ENCODE peak calls at places on chromosomes 12 and 14, in five cellular contexts. A is SK-N-SH, M is body of pancreas, X is cardiac muscle cell, F is IMR-90. P is an unnamed sample.

GRCh38 chr12:38053655-38054464 is 262.7 kb upstream of the ALG10B start:
- DNase-seq in F (no peak), X (no peak), M (peak), A (peak), P (peak)

GRCh38 chr14:104144911-104145825 is 6.8 kb downstream of the KIF26A start:
- DNase-seq in M (peak), A (peak), F (no peak), X (no peak), P (peak)

GRCh38 chr12:47824198-47824597 is 4.5 kb upstream of the HDAC7 start:
- DNase-seq in X (no peak), M (no peak), A (no peak), F (no peak), P (no peak)

GRCh38 chr14:49892301-49892635 is 614 bp upstream of the ARF6 start:
- DNase-seq in X (peak), F (peak), A (peak), M (peak), P (no peak)

GRCh38 chr12:2877959-2878732 is 1.1 kb downstream of the RHNO1 start:
- DNase-seq in A (no peak), M (no peak), F (peak), X (peak), P (peak)

GRCh38 chr14:74942164-74942563 is 13.2 kb downstream of the PGF start:
- DNase-seq in X (no peak), A (no peak), F (no peak), M (no peak), P (no peak)

GRCh38 chr14:46197856-46198255 is 453.7 kb downstream of the RPL10L start:
- DNase-seq in F (no peak), A (no peak), X (no peak), M (no peak), P (no peak)

GRCh38 chr12:56007148-56007891 is 10.2 kb downstream of the SUOX start:
- DNase-seq in X (peak), M (peak), F (peak), A (peak), P (peak)

GRCh38 chr14:69615471-69616407 is 4.3 kb downstream of the SUSD6 start:
- DNase-seq in M (peak), A (no peak), X (peak), F (peak), P (no peak)

GRCh38 chr12:59408431-59408830 is 187.4 kb upstream of the SLC16A7 start:
- DNase-seq in X (no peak), F (peak), M (no peak), A (no peak), P (no peak)

GRCh38 chr12:47602330-47602729 is 103.5 kb downstream of the RPAP3 start:
- DNase-seq in M (no peak), A (no peak), F (peak), X (peak), P (no peak)

GRCh38 chr12:45217846-45218245 is 2.0 kb downstream of the ANO6 start:
- DNase-seq in A (no peak), F (peak), X (no peak), M (no peak), P (no peak)

GRCh38 chr12:115468087-115468510 is 784.1 kb upstream of the TBX3 start:
- DNase-seq in X (peak), M (peak), A (no peak), F (peak), P (no peak)

GRCh38 chr12:132222096-132222807 is 78.0 kb downstream of the NOC4L start:
- DNase-seq in M (no peak), A (no peak), X (peak), F (peak), P (no peak)

GRCh38 chr12:119839201-119839600 is 37.9 kb downstream of the CIT start:
- DNase-seq in M (no peak), A (no peak), X (no peak), F (no peak), P (no peak)

GRCh38 chr14:96265387-96265786 is 9.4 kb downstream of the BDKRB1 start:
- DNase-seq in F (peak), X (no peak), A (no peak), M (no peak), P (no peak)

GRCh38 chr12:24562761-24563392 is 386.0 kb downstream of the BCAT1 start:
- DNase-seq in M (peak), F (peak), A (peak), X (peak), P (peak)

GRCh38 chr14:39548358-39548757 is 116.1 kb upstream of the FBXO33 start:
- DNase-seq in F (no peak), A (no peak), M (no peak), X (no peak), P (no peak)

GRCh38 chr14:71883094-71883493 is 49.1 kb upstream of the RGS6 start:
- DNase-seq in A (no peak), F (no peak), M (no peak), X (no peak), P (no peak)

GRCh38 chr14:57493467-57494181 is at the start of gene CCDC198:
- DNase-seq in F (no peak), M (peak), A (no peak), X (no peak), P (no peak)

GRCh38 chr12:59839514-59839913 is 243.7 kb downstream of the SLC16A7 start:
- DNase-seq in F (peak), A (no peak), M (no peak), X (peak), P (no peak)

GRCh38 chr14:49621114-49621881 is 699 bp downstream of the MGAT2 start:
- DNase-seq in M (peak), A (peak), X (peak), F (peak), P (peak)

GRCh38 chr12:15853877-15854276 is 28.3 kb upstream of the STRAP start:
- DNase-seq in M (no peak), X (no peak), A (no peak), F (no peak), P (no peak)

GRCh38 chr12:58873496-58873895 is 46.8 kb downstream of the LRIG3 start:
- DNase-seq in M (no peak), A (no peak), F (no peak), X (no peak), P (no peak)

GRCh38 chr12:53617700-53618099 is 8.5 kb downstream of the ATF7 start:
- DNase-seq in X (no peak), F (no peak), M (no peak), A (no peak), P (no peak)
- TF ChIP-seq CTCF in X (no peak), F (no peak), M (no peak), A (no peak), P (no peak)

GRCh38 chr14:53953828-53954550 is 2.6 kb downstream of the BMP4 start:
- DNase-seq in M (peak), A (peak), X (peak), F (peak), P (no peak)

GRCh38 chr14:53952533-53952932 is 4.1 kb downstream of the BMP4 start:
- DNase-seq in F (no peak), X (peak), A (no peak), M (no peak), P (no peak)

GRCh38 chr14:53954551-53955233 is 1.9 kb downstream of the BMP4 start:
- DNase-seq in M (peak), F (peak), A (no peak), X (peak), P (no peak)

GRCh38 chr14:53951661-53952265 is 4.9 kb downstream of the BMP4 start:
- DNase-seq in X (peak), F (no peak), M (no peak), A (no peak), P (no peak)

GRCh38 chr14:53953002-53953827 is 3.4 kb downstream of the BMP4 start:
- DNase-seq in X (peak), F (peak), A (peak), M (peak), P (no peak)
- H3K27ac ChIP-seq in X (peak), F (peak), A (no peak), M (peak), P (no peak)

GRCh38 chr14:65966188-65966587 is 520.0 kb upstream of the CCDC196 start:
- DNase-seq in F (no peak), M (no peak), X (no peak), A (no peak), P (no peak)
- TF ChIP-seq CTCF in F (no peak), M (no peak), X (no peak), A (no peak), P (peak)

DNA sequence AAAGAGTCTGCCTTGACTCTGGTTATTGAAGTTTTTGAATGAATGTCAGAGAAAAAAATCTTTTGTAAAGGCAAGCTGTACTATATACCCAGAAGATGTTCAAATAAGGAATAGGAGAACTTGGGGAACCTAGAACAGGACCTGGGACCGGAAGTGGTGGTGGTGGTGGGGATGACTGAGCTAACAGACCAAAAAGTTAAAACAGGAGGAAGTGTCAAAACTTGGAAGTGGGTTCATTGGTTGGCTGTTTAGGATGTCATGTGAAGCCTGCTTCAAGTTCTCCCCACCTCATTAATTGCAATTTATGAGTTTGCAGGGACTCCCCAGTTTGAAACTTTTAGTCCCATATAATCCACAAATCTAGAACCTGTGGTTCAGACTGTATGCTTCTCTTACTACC is 26.2 kb downstream of the PLXNC1 start:
- DNase-seq in X (no peak), M (no peak), F (no peak), A (no peak), P (no peak)
- H3K27ac ChIP-seq in X (no peak), M (no peak), F (no peak), A (no peak), P (no peak)

GRCh38 chr14:61382842-61383241 is 61.5 kb downstream of the PRKCH start:
- DNase-seq in X (no peak), A (no peak), F (no peak), M (no peak), P (no peak)

GRCh38 chr14:61385002-61385685 is 63.8 kb downstream of the PRKCH start:
- DNase-seq in F (no peak), X (no peak), A (no peak), M (no peak), P (no peak)

GRCh38 chr14:61381589-61381988 is 60.2 kb downstream of the PRKCH start:
- DNase-seq in M (peak), X (no peak), A (no peak), F (no peak), P (no peak)

GRCh38 chr14:61379639-61380184 is 58.3 kb downstream of the PRKCH start:
- DNase-seq in X (no peak), F (no peak), M (no peak), A (no peak), P (no peak)

GRCh38 chr14:61380984-61381383 is 59.6 kb downstream of the PRKCH start:
- DNase-seq in A (no peak), M (no peak), F (no peak), X (no peak), P (no peak)
- TF ChIP-seq CTCF in A (no peak), M (no peak), F (no peak), X (no peak), P (peak)